ENCODE peak calls at places on chromosome 3, in nine cellular contexts. K is mesothelial cell of epicardium; N is right atrium auricular region; R is cardiac fibroblast; H is WTC11; U is progenitor cell of endocrine pancreas; V is CD4-positive, alpha-beta T cell; O is epithelial cell of esophagus; E is heart right ventricle. C is an unnamed sample.

GRCh38 chr3:135927170-135927569 is 38.4 kb upstream of the PPP2R3A start:
- DNase-seq in V (no peak), E (no peak), H (no peak), K (no peak), N (no peak), U (no peak), R (peak; percentile 3), O (peak; percentile 98), C (no peak)

GRCh38 chr3:197465197-197465995 is 90.4 kb downstream of the BDH1 start:
- DNase-seq in N (no peak), K (no peak), O (no peak), U (no peak), V (no peak), R (no peak), E (no peak), H (no peak), C (no peak)

GRCh38 chr3:58492385-58492970 is 582 bp downstream of the KCTD6 start:
- DNase-seq in H (no peak), N (no peak), R (no peak), K (no peak), E (no peak), O (peak; percentile 15), U (no peak), V (peak; percentile 23), C (no peak)

GRCh38 chr3:133892546-133893231 is 3.0 kb downstream of the RAB6B start:
- DNase-seq in K (no peak), V (no peak), U (no peak), N (peak; percentile 56), E (peak; percentile 79), H (no peak), R (no peak), O (no peak), C (no peak)

GRCh38 chr3:79306939-79307590 is 460.7 kb downstream of the ROBO1 start:
- DNase-seq in H (no peak), E (no peak), K (no peak), N (no peak), O (no peak), V (no peak), R (no peak), U (no peak), C (no peak)

GRCh38 chr3:184545769-184546168 is 15.8 kb upstream of the EPHB3 start:
- DNase-seq in V (no peak), N (no peak), H (no peak), O (no peak), K (no peak), R (no peak), E (no peak), U (no peak), C (no peak)

GRCh38 chr3:134644731-134645514 is 5.9 kb downstream of the KY start:
- DNase-seq in V (no peak), R (no peak), H (no peak), K (peak; percentile 24), E (peak; percentile 79), U (peak; percentile 6), O (no peak), N (peak; percentile 50), C (no peak)

GRCh38 chr3:149421764-149422163 is 44.3 kb upstream of the TM4SF1 start:
- DNase-seq in K (no peak), V (no peak), R (no peak), O (no peak), N (no peak), U (no peak), E (no peak), H (no peak), C (no peak)

GRCh38 chr3:52205727-52206372 is 7.9 kb downstream of the ALAS1 start:
- DNase-seq in H (no peak), N (no peak), O (peak; percentile 81), U (no peak), E (no peak), V (no peak), R (no peak), K (no peak), C (no peak)

GRCh38 chr3:134852893-134853351 is 57.9 kb downstream of the EPHB1 start:
- DNase-seq in V (no peak), N (no peak), U (no peak), H (no peak), E (no peak), K (no peak), O (no peak), R (no peak), C (no peak)

GRCh38 chr3:56042326-56042951 is 425.8 kb downstream of the ERC2 start:
- DNase-seq in K (no peak), N (no peak), R (peak; percentile 48), E (no peak), H (no peak), V (no peak), O (peak; percentile 40), U (no peak), C (no peak)

GRCh38 chr3:129975332-129976090 is 991 bp downstream of the TRH start:
- DNase-seq in V (no peak), N (no peak), R (no peak), O (no peak), E (no peak), K (no peak), H (peak; percentile 42), U (peak; percentile 15), C (peak; percentile 16)

GRCh38 chr3:33099701-33100100 is 2.8 kb upstream of the GLB1 start:
- DNase-seq in R (no peak), U (no peak), E (no peak), N (no peak), O (no peak), K (no peak), H (no peak), V (no peak), C (no peak)

GRCh38 chr3:29338981-29339833 is 58.3 kb downstream of the RBMS3 start:
- DNase-seq in H (no peak), N (no peak), K (no peak), E (no peak), V (no peak), U (no peak), O (no peak), R (no peak), C (no peak)

GRCh38 chr3:55413236-55413635 is 73.9 kb downstream of the WNT5A start:
- DNase-seq in E (no peak), H (no peak), U (no peak), N (no peak), R (no peak), V (no peak), K (no peak), O (no peak), C (no peak)

GRCh38 chr3:136728918-136729317 is 23.3 kb downstream of the STAG1 start:
- DNase-seq in O (peak; percentile 71), V (no peak), H (no peak), U (no peak), E (no peak), K (no peak), R (peak; percentile 71), N (no peak), C (no peak)

GRCh38 chr3:23915537-23916108 is 1.2 kb downstream of the NKIRAS1 start:
- DNase-seq in U (no peak), V (no peak), K (no peak), E (no peak), N (no peak), H (no peak), O (no peak), R (peak; percentile 62), C (no peak)

DNA sequence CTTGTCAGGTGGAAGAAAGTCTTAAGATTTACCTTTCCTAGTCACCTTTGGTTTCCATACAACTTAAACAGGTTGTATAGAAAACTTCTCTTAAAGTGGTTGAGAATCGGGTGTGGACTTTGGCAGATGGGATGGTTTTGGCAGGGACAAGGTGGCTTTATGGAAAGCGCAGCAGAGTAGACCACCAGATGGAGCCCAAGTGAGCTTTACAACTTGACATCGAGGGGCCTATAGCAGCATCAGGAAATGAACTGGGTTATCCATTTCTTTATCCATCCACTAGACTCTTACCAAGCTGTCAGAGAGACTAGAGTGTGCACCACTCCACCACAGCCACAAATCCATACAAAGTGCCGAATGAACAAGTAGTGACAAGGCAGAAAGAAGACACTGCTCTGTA is 85.3 kb upstream of the MBNL1 start:
- DNase-seq in K (no peak), V (peak; percentile 51), U (peak; percentile 8), N (no peak), H (peak; percentile 43), E (peak; percentile 54), O (no peak), R (peak; percentile 56), C (peak; percentile 15)
- TF ChIP-seq CTCF in K (no peak), V (peak; percentile 86), U (peak; percentile 60), N (peak; percentile 25), H (no peak), E (peak; percentile 77), O (no peak), R (peak; percentile 56), C (peak; percentile 55)

GRCh38 chr3:30964612-30965011 is 70.2 kb upstream of the GADL1 start:
- DNase-seq in V (no peak), E (no peak), R (no peak), K (no peak), O (peak; percentile 94), U (no peak), N (no peak), H (no peak), C (no peak)

GRCh38 chr3:30972449-30972848 is 78.0 kb upstream of the GADL1 start:
- DNase-seq in N (no peak), U (no peak), R (no peak), O (no peak), K (no peak), E (no peak), V (no peak), H (no peak), C (no peak)

GRCh38 chr3:30966896-30967295 is 72.4 kb upstream of the GADL1 start:
- DNase-seq in U (no peak), H (no peak), N (no peak), K (no peak), O (no peak), V (no peak), E (no peak), R (no peak), C (no peak)

DNA sequence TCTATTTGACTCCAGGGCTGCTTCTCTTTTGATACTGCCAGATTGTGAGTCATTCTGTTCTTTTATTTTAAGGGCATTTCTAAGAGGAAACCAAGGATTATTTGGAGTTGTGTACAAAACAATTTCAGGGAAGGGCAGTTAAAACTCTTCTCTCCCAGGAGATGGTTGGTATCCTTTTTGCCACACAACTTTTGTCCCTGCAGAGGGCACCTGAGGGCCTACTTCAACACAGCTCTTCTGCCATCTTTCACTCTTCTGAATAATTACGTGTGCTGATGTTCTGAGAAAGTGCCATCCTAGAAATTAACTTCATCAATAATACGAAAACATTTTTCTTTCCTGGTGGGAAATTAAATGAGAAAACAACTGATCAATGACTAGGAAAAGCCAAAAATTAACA is 75.7 kb upstream of the GADL1 start:
- DNase-seq in O (peak; percentile 27), V (peak; percentile 1), U (no peak), R (peak; percentile 24), N (no peak), H (no peak), K (no peak), E (no peak), C (no peak)
- TF ChIP-seq CTCF in O (peak; percentile 47), V (peak; percentile 25), U (no peak), R (peak; percentile 27), N (no peak), H (no peak), K (no peak), E (no peak), C (no peak)

GRCh38 chr3:171829841-171830559 is 13.1 kb upstream of the TMEM212 start:
- DNase-seq in K (peak; percentile 66), O (peak; percentile 82), U (peak; percentile 36), E (peak; percentile 87), H (peak; percentile 78), V (no peak), N (peak; percentile 80), R (peak; percentile 91), C (peak; percentile 38)
- TF ChIP-seq CTCF in K (peak; percentile 21), O (peak; percentile 96), U (peak; percentile 64), E (peak; percentile 78), H (peak; percentile 34), V (no peak), N (peak; percentile 38), R (peak; percentile 87), C (peak; percentile 66)

GRCh38 chr3:128845119-128845518 is 34.3 kb upstream of the ACAD9 start:
- DNase-seq in R (no peak), U (no peak), V (no peak), H (peak; percentile 59), K (no peak), E (no peak), N (no peak), O (no peak), C (no peak)
- TF ChIP-seq CTCF in R (no peak), U (peak; percentile 35), V (no peak), H (no peak), K (no peak), E (no peak), N (no peak), O (no peak), C (peak; percentile 23)

C was measured in neural crest cell.